ENCODE peak calls at places on chromosomes 11 and 22, in five cellular contexts. S, T, F, M and P are unnamed samples.

GRCh38 chr11:131889146-131889577 is 518.7 kb downstream of the NTM start:
- DNase-seq in S (peak), T (peak), F (no peak), M (no peak), P (peak)

GRCh38 chr11:57368106-57368826 is 12.7 kb downstream of the PRG3 start:
- DNase-seq in S (no peak), T (no peak), F (no peak), M (no peak), P (no peak)

GRCh38 chr11:36161572-36161971 is 127.7 kb downstream of the COMMD9 start:
- DNase-seq in S (no peak), T (no peak), F (no peak), M (no peak), P (no peak)

GRCh38 chr11:68206211-68206610 is 6.9 kb downstream of the KMT5B start:
- DNase-seq in S (peak), T (peak), F (peak), M (no peak), P (peak)

GRCh38 chr22:46081036-46081830 is 69.1 kb upstream of the PPARA start:
- DNase-seq in S (no peak), T (no peak), F (no peak), M (peak), P (no peak)

GRCh38 chr11:131690362-131690761 is 319.9 kb downstream of the NTM start:
- DNase-seq in S (no peak), T (no peak), F (no peak), M (no peak), P (no peak)

GRCh38 chr22:46653596-46653995 is 33.4 kb downstream of the GRAMD4 start:
- DNase-seq in S (no peak), T (no peak), F (no peak), M (no peak), P (no peak)

GRCh38 chr11:63709336-63709735 is 28.0 kb downstream of the RTN3 start:
- DNase-seq in S (peak), T (no peak), F (no peak), M (no peak), P (no peak)

GRCh38 chr11:67006029-67006884 is 16.7 kb upstream of the SYT12 start:
- DNase-seq in S (peak), T (peak), F (no peak), M (no peak), P (no peak)

GRCh38 chr11:5690736-5691135 is 1.1 kb downstream of the TRIM22 start:
- DNase-seq in S (peak), T (no peak), F (no peak), M (no peak), P (peak)

DNA sequence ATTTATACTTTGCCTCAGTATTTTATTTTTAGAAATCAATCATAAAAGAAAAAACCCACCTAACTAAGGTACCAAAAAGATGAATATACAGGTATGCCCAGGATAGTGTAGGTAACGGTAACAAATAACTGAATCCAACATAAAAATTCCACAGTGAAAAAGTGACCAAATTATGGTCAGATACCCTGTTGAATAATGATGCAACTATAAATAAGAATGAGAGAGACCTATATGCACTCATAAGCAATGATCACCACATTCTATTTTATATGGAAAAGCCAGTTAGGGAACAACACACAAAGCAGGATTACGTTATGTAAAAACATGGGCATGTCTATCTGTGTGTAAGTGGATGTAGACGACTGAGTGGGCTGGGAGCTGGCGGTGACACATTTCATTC is 7.0 kb upstream of the ZNF74 start:
- DNase-seq in S (no peak), T (no peak), F (no peak), M (no peak), P (no peak)
- TF ChIP-seq CTCF in S (no peak), T (no peak), F (no peak), M (no peak), P (no peak)

GRCh38 chr11:83671295-83671694 is 385.1 kb upstream of the CCDC90B start:
- DNase-seq in S (no peak), T (no peak), F (no peak), M (no peak), P (peak)
- TF ChIP-seq CTCF in S (no peak), T (no peak), F (no peak), M (no peak), P (peak)

DNA sequence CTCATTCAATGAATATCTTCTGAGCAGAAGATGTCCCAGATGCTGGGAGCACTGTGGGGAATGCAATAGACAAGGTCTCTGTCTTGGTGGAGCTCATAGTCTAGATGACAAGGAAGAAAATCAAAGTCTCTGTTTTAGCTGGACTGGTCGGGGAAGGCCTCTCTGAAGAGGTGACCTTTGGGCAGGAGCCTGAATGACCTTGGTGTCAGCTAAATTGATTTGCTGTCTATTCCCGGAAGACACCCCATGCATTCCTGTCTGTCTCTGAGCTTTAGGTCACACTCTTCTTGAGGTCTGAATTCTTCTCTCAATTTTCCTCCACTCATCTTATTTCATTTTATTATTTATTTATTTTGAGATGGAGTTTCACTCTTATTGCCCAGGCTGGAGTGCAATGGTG is 14.5 kb upstream of the ELF5 start:
- DNase-seq in S (no peak), T (no peak), F (no peak), M (no peak), P (no peak)
- TF ChIP-seq CTCF in S (no peak), T (no peak), F (no peak), M (no peak), P (no peak)

GRCh38 chr22:43346521-43346929 is 3.4 kb upstream of the SCUBE1 start:
- DNase-seq in S (peak), T (peak), F (peak), M (peak), P (no peak)
- TF ChIP-seq CTCF in S (peak), T (peak), F (peak), M (peak), P (peak)

GRCh38 chr22:41043727-41044126 is 48.7 kb upstream of the EP300 start:
- DNase-seq in S (no peak), T (no peak), F (no peak), M (no peak), P (no peak)
- TF ChIP-seq CTCF in S (no peak), T (no peak), F (no peak), M (no peak), P (no peak)

GRCh38 chr22:28935713-28936112 is 52.3 kb downstream of the ZNRF3 start:
- DNase-seq in S (no peak), T (no peak), F (no peak), M (no peak), P (no peak)
- TF ChIP-seq CTCF in S (peak), T (peak), F (peak), M (no peak), P (no peak)

GRCh38 chr11:46038529-46038928 is 82.7 kb downstream of the PHF21A start:
- DNase-seq in S (no peak), T (no peak), F (no peak), M (no peak), P (no peak)
- TF ChIP-seq CTCF in S (no peak), T (no peak), F (no peak), M (no peak), P (no peak)

GRCh38 chr22:23856721-23857605 is 712 bp upstream of the SLC2A11 start:
- DNase-seq in S (peak), T (peak), F (peak), M (peak), P (peak)

GRCh38 chr22:23862103-23862502 is 4.4 kb downstream of the SLC2A11 start:
- DNase-seq in S (peak), T (peak), F (peak), M (no peak), P (peak)

GRCh38 chr22:23859201-23859600 is 1.5 kb downstream of the SLC2A11 start:
- DNase-seq in S (no peak), T (no peak), F (no peak), M (no peak), P (no peak)

GRCh38 chr22:23858484-23858815 is 775 bp downstream of the SLC2A11 start:
- DNase-seq in S (no peak), T (no peak), F (no peak), M (no peak), P (no peak)

GRCh38 chr22:23857606-23858483 is at the start of gene SLC2A11:
- DNase-seq in S (peak), T (peak), F (peak), M (peak), P (peak)
- TF ChIP-seq CTCF in S (peak), T (peak), F (no peak), M (peak), P (peak)

DNA sequence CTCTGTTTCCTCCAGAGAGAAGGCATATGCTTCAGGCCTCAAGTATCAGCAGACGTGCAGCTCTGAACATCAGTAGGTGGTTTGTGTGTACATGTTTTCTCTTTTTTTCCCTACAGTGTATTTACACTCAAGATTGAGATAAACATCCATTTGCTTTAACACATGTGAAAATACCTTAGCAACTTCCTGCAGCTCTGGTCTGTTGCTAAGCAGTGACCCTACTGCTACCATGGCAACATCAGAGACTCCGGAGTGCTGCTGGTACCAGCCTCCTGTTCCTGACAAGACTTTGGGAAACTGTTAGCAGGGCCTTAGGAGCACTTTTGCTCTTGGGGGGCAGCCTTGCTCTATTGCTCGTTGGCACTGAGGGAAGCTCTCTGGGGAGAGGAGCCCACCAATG is 221.2 kb upstream of the PLET1 start:
- DNase-seq in S (no peak), T (no peak), F (no peak), M (no peak), P (no peak)
- TF ChIP-seq CTCF in S (no peak), T (no peak), F (no peak), M (no peak), P (no peak)